ENCODE peak calls at places on chromosome X, in six cellular contexts. P is GM10248, J is fibroblast of pulmonary artery, C is RWPE1, Z is HL-60, G is HFF-Myc. X is an unnamed sample.

GRCh38 chrX:78024349-78025108 is 55.1 kb upstream of the PGAM4 start:
- DNase-seq in P (peak; percentile 45), G (no peak), Z (peak; percentile 39), J (peak; percentile 10), C (peak; percentile 23), X (no peak)

GRCh38 chrX:110381216-110381615 is 22.6 kb downstream of the RTL9 start:
- DNase-seq in P (no peak), Z (no peak), J (no peak), C (no peak), G (no peak), X (no peak)

GRCh38 chrX:72662020-72662747 is 51.9 kb downstream of the PHKA1 start:
- DNase-seq in J (no peak), P (no peak), Z (no peak), G (no peak), C (no peak), X (no peak)

GRCh38 chrX:107450823-107451509 is 1.5 kb downstream of the FRMPD3 start:
- DNase-seq in P (no peak), C (no peak), Z (no peak), G (no peak), J (no peak), X (no peak)

GRCh38 chrX:19627533-19627932 is 112.2 kb upstream of the MAP3K15 start:
- DNase-seq in P (no peak), J (no peak), G (no peak), Z (no peak), C (no peak), X (no peak)

GRCh38 chrX:11437642-11438379 is 144.6 kb downstream of the AMELX start:
- DNase-seq in C (no peak), Z (no peak), G (peak; percentile 50), P (no peak), J (peak; percentile 65), X (no peak)

GRCh38 chrX:69501433-69501832 is 2.7 kb upstream of the NALF2 start:
- DNase-seq in C (no peak), G (no peak), Z (no peak), J (peak; percentile 12), P (no peak), X (no peak)

GRCh38 chrX:11064851-11065600 is 46.1 kb upstream of the HCCS start:
- DNase-seq in G (peak; percentile 7), Z (no peak), J (peak; percentile 82), P (no peak), C (peak; percentile 19), X (no peak)

GRCh38 chrX:115892787-115893671 is 277.5 kb upstream of the AGTR2 start:
- DNase-seq in J (peak; percentile 21), P (no peak), G (no peak), Z (peak; percentile 51), C (no peak), X (no peak)

GRCh38 chrX:13952581-13952980 is 77.1 kb downstream of the GEMIN8 start:
- DNase-seq in C (no peak), G (no peak), J (no peak), P (no peak), Z (no peak), X (no peak)

GRCh38 chrX:42106556-42106955 is 183.2 kb upstream of the CASK start:
- DNase-seq in C (no peak), P (no peak), Z (no peak), G (no peak), J (no peak), X (no peak)

GRCh38 chrX:42109428-42109827 is 186.1 kb upstream of the CASK start:
- DNase-seq in Z (no peak), J (no peak), G (no peak), P (no peak), C (no peak), X (no peak)

GRCh38 chrX:42107495-42108139 is 184.3 kb upstream of the CASK start:
- DNase-seq in J (no peak), G (no peak), C (no peak), P (no peak), Z (no peak), X (no peak)

GRCh38 chrX:42102586-42103282 is 179.4 kb upstream of the CASK start:
- DNase-seq in C (no peak), J (peak; percentile 73), G (no peak), Z (no peak), P (no peak), X (no peak)

DNA sequence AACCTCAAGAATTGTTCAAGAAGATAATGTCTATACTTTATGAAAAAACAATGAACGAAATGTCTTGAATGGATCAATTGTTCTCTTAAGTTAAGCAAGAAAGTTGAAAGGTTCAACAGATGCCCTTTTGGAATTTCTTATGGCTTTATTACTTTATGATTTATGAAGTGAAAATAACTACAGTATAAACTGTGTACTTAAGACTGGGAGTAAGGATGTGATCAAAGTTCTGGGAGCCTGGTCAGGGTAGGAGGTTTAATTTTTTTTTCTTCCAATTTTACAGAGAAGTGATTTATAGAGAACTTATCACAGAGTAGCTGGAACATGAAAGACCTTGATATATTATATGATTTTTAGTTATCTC is 184.8 kb upstream of the CASK start:
- DNase-seq in P (no peak), J (no peak), Z (no peak), G (no peak), C (no peak), X (no peak)
- TF ChIP-seq CTCF in P (no peak), J (no peak), Z (no peak), G (no peak), C (no peak), X (no peak)

DNA sequence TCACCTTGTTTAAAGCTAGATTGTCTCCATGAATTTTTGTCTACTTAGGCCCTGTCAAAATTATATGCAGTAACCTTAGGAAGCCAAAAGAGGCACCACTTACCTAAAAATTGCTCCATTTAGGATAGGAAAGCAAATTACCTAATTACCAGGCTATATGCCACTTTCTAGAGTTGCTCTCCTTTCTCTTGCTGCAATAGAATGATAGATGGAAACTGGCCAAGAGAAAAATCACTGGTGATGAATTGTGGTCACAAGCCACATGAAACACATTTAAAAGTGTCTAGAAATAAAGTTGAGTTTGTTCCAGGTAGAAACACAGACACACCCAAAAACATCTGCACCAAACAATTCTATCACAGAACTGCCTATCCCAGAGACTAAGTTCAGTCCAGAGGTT is 337.8 kb downstream of the PCDH19 start:
- DNase-seq in J (peak; percentile 0), P (no peak), G (no peak), C (no peak), Z (no peak), X (no peak)
- TF ChIP-seq CTCF in J (no peak), P (no peak), G (no peak), C (no peak), Z (no peak), X (no peak)

GRCh38 chrX:24317567-24317966 is 3.7 kb upstream of the SUPT20HL2 start:
- DNase-seq in Z (no peak), P (no peak), G (no peak), C (no peak), J (no peak), X (no peak)
- TF ChIP-seq CTCF in Z (no peak), P (no peak), G (no peak), C (no peak), J (no peak), X (no peak)

GRCh38 chrX:55801811-55802210 is 84.3 kb downstream of the RRAGB start:
- DNase-seq in Z (no peak), G (no peak), P (no peak), J (no peak), C (no peak), X (no peak)
- TF ChIP-seq CTCF in Z (no peak), G (no peak), P (no peak), J (no peak), C (no peak), X (no peak)

GRCh38 chrX:12702509-12703091 is 88.6 kb upstream of the PRPS2 start:
- DNase-seq in J (peak; percentile 7), G (no peak), C (no peak), Z (no peak), P (no peak), X (no peak)

GRCh38 chrX:12700745-12701144 is 90.5 kb upstream of the PRPS2 start:
- DNase-seq in J (no peak), C (no peak), G (no peak), Z (no peak), P (no peak), X (no peak)

GRCh38 chrX:12704706-12705105 is 86.5 kb upstream of the PRPS2 start:
- DNase-seq in J (no peak), C (no peak), G (no peak), Z (no peak), P (no peak), X (no peak)

GRCh38 chrX:12701625-12702024 is 89.6 kb upstream of the PRPS2 start:
- DNase-seq in C (peak; percentile 48), Z (peak; percentile 51), G (peak; percentile 7), J (peak; percentile 82), P (peak; percentile 42), X (no peak)
- TF ChIP-seq CTCF in C (peak; percentile 46), Z (no peak), G (peak; percentile 35), J (peak; percentile 59), P (peak; percentile 55), X (peak; percentile 23)

GRCh38 chrX:151806967-151807540 is 72.5 kb downstream of the CNGA2 start:
- DNase-seq in P (no peak), C (peak; percentile 15), Z (no peak), J (no peak), G (no peak), X (no peak)

GRCh38 chrX:151796576-151796975 is 62.0 kb downstream of the CNGA2 start:
- DNase-seq in C (no peak), G (no peak), P (no peak), J (no peak), Z (no peak), X (no peak)

GRCh38 chrX:151801980-151802379 is 67.4 kb downstream of the CNGA2 start:
- DNase-seq in P (no peak), G (no peak), J (peak; percentile 14), C (no peak), Z (no peak), X (no peak)
- TF ChIP-seq CTCF in P (no peak), G (peak; percentile 34), J (peak; percentile 35), C (no peak), Z (no peak), X (no peak)

GRCh38 chrX:95351089-95351488 is 1333.6 kb upstream of the DIAPH2 start:
- DNase-seq in Z (no peak), C (no peak), G (no peak), J (no peak), P (no peak), X (no peak)

DNA sequence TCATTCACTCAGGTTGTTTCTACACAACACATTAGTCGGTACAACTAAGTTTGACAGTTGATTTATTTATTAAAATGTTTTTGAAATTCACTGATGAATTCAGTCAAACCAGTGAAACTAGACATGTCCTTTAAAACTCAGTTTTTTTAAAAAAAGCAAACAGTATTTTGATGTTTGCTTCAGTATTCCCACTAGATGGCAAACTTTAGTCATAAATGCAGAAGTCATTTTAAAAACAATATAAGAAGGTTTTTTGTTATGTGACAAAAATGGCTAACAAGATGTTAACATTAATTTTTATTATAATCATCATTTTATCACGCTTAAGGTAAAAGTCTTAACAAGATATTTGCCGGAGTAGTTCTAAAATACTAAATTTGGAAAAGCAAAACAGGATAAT is 1337.8 kb upstream of the DIAPH2 start:
- DNase-seq in P (no peak), J (peak; percentile 1), C (no peak), Z (no peak), G (no peak), X (no peak)
- TF ChIP-seq CTCF in P (peak; percentile 7), J (no peak), C (no peak), Z (no peak), G (no peak), X (no peak)

GRCh38 chrX:103464071-103464773 is 55.1 kb downstream of the RAB40A start:
- DNase-seq in Z (peak; percentile 23), P (peak; percentile 25), C (no peak), G (no peak), J (peak; percentile 67), X (peak; percentile 1)
- TF ChIP-seq CTCF in Z (peak; percentile 4), P (peak; percentile 44), C (no peak), G (peak; percentile 18), J (peak; percentile 55), X (peak; percentile 61)

GRCh38 chrX:47644557-47645091 is 5.7 kb downstream of the ELK1 start:
- DNase-seq in P (no peak), Z (peak; percentile 39), G (no peak), C (no peak), J (peak; percentile 63), X (no peak)
- TF ChIP-seq CTCF in P (peak; percentile 25), Z (peak; percentile 55), G (peak; percentile 35), C (peak; percentile 21), J (peak; percentile 64), X (no peak)

X was measured in CD4-positive, alpha-beta T cell.